ENCODE peak calls at places on chromosomes 7 and 10, in six cellular contexts. One of them, this sample, is unnamed.

GRCh38 chr10:113557389-113558321 is 4.8 kb downstream of the HABP2 start:
- DNase-seq in GM23338: peak
- DNase-seq in activated CD4-positive, alpha-beta T cell treated with anti-CD3 and anti-CD28 coated beads, Interleukin-2, amount 50 U/mL, for 48 hours: no peak
- DNase-seq in stimulated activated CD8-positive, alpha-beta memory T cell treated with anti-CD3 and anti-CD28 coated beads, Interleukin-15, amount 100 ng/mL, for 1 hour: no peak
- DNase-seq in stimulated activated CD4-positive, alpha-beta T cell treated with anti-CD3 and anti-CD28 coated beads, Interleukin-4, amount 100 ng/mL, for 48 hours: no peak
- DNase-seq in HTR-8/SVneo: no peak
- DNase-seq in this sample: no peak

GRCh38 chr7:92880212-92881090 is 44.1 kb upstream of the CDK6 start:
- DNase-seq in GM23338: peak
- DNase-seq in activated CD4-positive, alpha-beta T cell treated with anti-CD3 and anti-CD28 coated beads, Interleukin-2, amount 50 U/mL, for 48 hours: no peak
- DNase-seq in stimulated activated CD8-positive, alpha-beta memory T cell treated with anti-CD3 and anti-CD28 coated beads, Interleukin-15, amount 100 ng/mL, for 1 hour: no peak
- DNase-seq in stimulated activated CD4-positive, alpha-beta T cell treated with anti-CD3 and anti-CD28 coated beads, Interleukin-4, amount 100 ng/mL, for 48 hours: no peak
- DNase-seq in HTR-8/SVneo: peak
- DNase-seq in this sample: no peak

GRCh38 chr10:84348860-84349259 is 20.5 kb downstream of the CCSER2 start:
- DNase-seq in GM23338: no peak
- DNase-seq in activated CD4-positive, alpha-beta T cell treated with anti-CD3 and anti-CD28 coated beads, Interleukin-2, amount 50 U/mL, for 48 hours: no peak
- DNase-seq in stimulated activated CD8-positive, alpha-beta memory T cell treated with anti-CD3 and anti-CD28 coated beads, Interleukin-15, amount 100 ng/mL, for 1 hour: no peak
- DNase-seq in stimulated activated CD4-positive, alpha-beta T cell treated with anti-CD3 and anti-CD28 coated beads, Interleukin-4, amount 100 ng/mL, for 48 hours: no peak
- DNase-seq in HTR-8/SVneo: peak
- DNase-seq in this sample: no peak

GRCh38 chr10:96627292-96627691 is 40.5 kb upstream of the TM9SF3 start:
- DNase-seq in GM23338: no peak
- DNase-seq in activated CD4-positive, alpha-beta T cell treated with anti-CD3 and anti-CD28 coated beads, Interleukin-2, amount 50 U/mL, for 48 hours: no peak
- DNase-seq in stimulated activated CD8-positive, alpha-beta memory T cell treated with anti-CD3 and anti-CD28 coated beads, Interleukin-15, amount 100 ng/mL, for 1 hour: no peak
- DNase-seq in stimulated activated CD4-positive, alpha-beta T cell treated with anti-CD3 and anti-CD28 coated beads, Interleukin-4, amount 100 ng/mL, for 48 hours: no peak
- DNase-seq in HTR-8/SVneo: no peak
- DNase-seq in this sample: no peak

GRCh38 chr7:50631639-50632038 is 66.4 kb upstream of the DDC start:
- DNase-seq in GM23338: no peak
- DNase-seq in activated CD4-positive, alpha-beta T cell treated with anti-CD3 and anti-CD28 coated beads, Interleukin-2, amount 50 U/mL, for 48 hours: no peak
- DNase-seq in stimulated activated CD8-positive, alpha-beta memory T cell treated with anti-CD3 and anti-CD28 coated beads, Interleukin-15, amount 100 ng/mL, for 1 hour: no peak
- DNase-seq in stimulated activated CD4-positive, alpha-beta T cell treated with anti-CD3 and anti-CD28 coated beads, Interleukin-4, amount 100 ng/mL, for 48 hours: no peak
- DNase-seq in HTR-8/SVneo: no peak
- DNase-seq in this sample: no peak

GRCh38 chr7:123410273-123410928 is 124.0 kb downstream of the IQUB start:
- DNase-seq in GM23338: no peak
- DNase-seq in activated CD4-positive, alpha-beta T cell treated with anti-CD3 and anti-CD28 coated beads, Interleukin-2, amount 50 U/mL, for 48 hours: no peak
- DNase-seq in stimulated activated CD8-positive, alpha-beta memory T cell treated with anti-CD3 and anti-CD28 coated beads, Interleukin-15, amount 100 ng/mL, for 1 hour: no peak
- DNase-seq in stimulated activated CD4-positive, alpha-beta T cell treated with anti-CD3 and anti-CD28 coated beads, Interleukin-4, amount 100 ng/mL, for 48 hours: no peak
- DNase-seq in HTR-8/SVneo: no peak
- DNase-seq in this sample: no peak

GRCh38 chr7:116500071-116500853 is 724 bp downstream of the CAV2 start:
- DNase-seq in GM23338: peak
- DNase-seq in activated CD4-positive, alpha-beta T cell treated with anti-CD3 and anti-CD28 coated beads, Interleukin-2, amount 50 U/mL, for 48 hours: peak
- DNase-seq in stimulated activated CD8-positive, alpha-beta memory T cell treated with anti-CD3 and anti-CD28 coated beads, Interleukin-15, amount 100 ng/mL, for 1 hour: no peak
- DNase-seq in stimulated activated CD4-positive, alpha-beta T cell treated with anti-CD3 and anti-CD28 coated beads, Interleukin-4, amount 100 ng/mL, for 48 hours: peak
- DNase-seq in HTR-8/SVneo: no peak
- DNase-seq in this sample: no peak

GRCh38 chr10:128062331-128062730 is 63.9 kb downstream of the MKI67 start:
- DNase-seq in GM23338: peak
- DNase-seq in activated CD4-positive, alpha-beta T cell treated with anti-CD3 and anti-CD28 coated beads, Interleukin-2, amount 50 U/mL, for 48 hours: no peak
- DNase-seq in stimulated activated CD8-positive, alpha-beta memory T cell treated with anti-CD3 and anti-CD28 coated beads, Interleukin-15, amount 100 ng/mL, for 1 hour: no peak
- DNase-seq in stimulated activated CD4-positive, alpha-beta T cell treated with anti-CD3 and anti-CD28 coated beads, Interleukin-4, amount 100 ng/mL, for 48 hours: no peak
- DNase-seq in HTR-8/SVneo: no peak
- DNase-seq in this sample: no peak

GRCh38 chr10:13349776-13350274 is 1.7 kb upstream of the SEPHS1 start:
- DNase-seq in GM23338: peak
- DNase-seq in activated CD4-positive, alpha-beta T cell treated with anti-CD3 and anti-CD28 coated beads, Interleukin-2, amount 50 U/mL, for 48 hours: peak
- DNase-seq in stimulated activated CD8-positive, alpha-beta memory T cell treated with anti-CD3 and anti-CD28 coated beads, Interleukin-15, amount 100 ng/mL, for 1 hour: no peak
- DNase-seq in stimulated activated CD4-positive, alpha-beta T cell treated with anti-CD3 and anti-CD28 coated beads, Interleukin-4, amount 100 ng/mL, for 48 hours: no peak
- DNase-seq in HTR-8/SVneo: peak
- DNase-seq in this sample: peak

GRCh38 chr10:101006593-101007098 is 7.0 kb downstream of the LZTS2 start:
- DNase-seq in GM23338: no peak
- DNase-seq in activated CD4-positive, alpha-beta T cell treated with anti-CD3 and anti-CD28 coated beads, Interleukin-2, amount 50 U/mL, for 48 hours: no peak
- DNase-seq in stimulated activated CD8-positive, alpha-beta memory T cell treated with anti-CD3 and anti-CD28 coated beads, Interleukin-15, amount 100 ng/mL, for 1 hour: no peak
- DNase-seq in stimulated activated CD4-positive, alpha-beta T cell treated with anti-CD3 and anti-CD28 coated beads, Interleukin-4, amount 100 ng/mL, for 48 hours: no peak
- DNase-seq in HTR-8/SVneo: no peak
- DNase-seq in this sample: no peak

This sample was measured in progenitor cell of endocrine pancreas.